ENCODE peak calls at places on chromosomes 16 and 17, in seven cellular contexts. H is cardiac fibroblast; O is NCI-H345; M is effector memory CD4-positive, alpha-beta T cell; I is stimulated activated CD4-positive, alpha-beta T cell treated with anti-CD3 and anti-CD28 coated beads, Interleukin-1b, Interleukin-23, amount 100 ng/mL, for 24 hours; P is A549; S is GF-D8. N is an unnamed sample.

GRCh38 chr16:3789375-3790067 is 72.2 kb upstream of the TRAP1 start:
- DNase-seq in H (no peak), S (peak), P (no peak), I (no peak), O (no peak), M (no peak), N (no peak)

GRCh38 chr16:4314532-4315184 is 1.2 kb upstream of the GLIS2 start:
- DNase-seq in S (no peak), H (peak), O (peak), M (no peak), P (peak), I (no peak), N (peak)

GRCh38 chr17:14107889-14108288 is 38.6 kb downstream of the COX10 start:
- DNase-seq in M (no peak), I (no peak), O (no peak), S (no peak), H (peak), P (no peak), N (peak)

GRCh38 chr17:17849147-17849820 is 12.5 kb upstream of the SREBF1 start:
- DNase-seq in H (peak), S (peak), O (peak), M (peak), P (no peak), I (peak), N (peak)

GRCh38 chr17:68771867-68772515 is 170.8 kb upstream of the FAM20A start:
- DNase-seq in I (no peak), M (no peak), H (peak), S (no peak), P (peak), O (peak), N (peak)

GRCh38 chr16:1097800-1098199 is 1.8 kb upstream of the C1QTNF8 start:
- DNase-seq in H (no peak), P (no peak), I (no peak), M (no peak), O (no peak), S (no peak), N (no peak)

GRCh38 chr17:16417896-16418683 is 2.7 kb downstream of the TRPV2 start:
- DNase-seq in P (no peak), O (no peak), I (no peak), S (no peak), H (no peak), M (no peak), N (no peak)

GRCh38 chr17:40524243-40524965 is 23.0 kb upstream of the TNS4 start:
- DNase-seq in O (no peak), M (no peak), P (no peak), H (no peak), S (no peak), I (no peak), N (no peak)

GRCh38 chr17:27475981-27476895 is 20.0 kb downstream of the KSR1 start:
- DNase-seq in I (no peak), S (no peak), O (no peak), P (no peak), H (no peak), M (no peak), N (no peak)

GRCh38 chr17:61321344-61321743 is 78.3 kb upstream of the TBX2 start:
- DNase-seq in P (no peak), O (no peak), H (no peak), S (no peak), I (no peak), M (no peak), N (no peak)

GRCh38 chr16:11946433-11946832 is 4.6 kb upstream of the NPIPB2 start:
- DNase-seq in I (no peak), H (peak), P (no peak), O (no peak), M (no peak), S (no peak), N (no peak)

GRCh38 chr16:55898592-55898991 is 23.4 kb upstream of the CES5A start:
- DNase-seq in M (no peak), H (no peak), O (no peak), I (no peak), S (no peak), P (no peak), N (no peak)

GRCh38 chr17:80474933-80475915 is 1.2 kb downstream of the NPTX1 start:
- DNase-seq in I (no peak), M (no peak), S (no peak), H (no peak), O (peak), P (peak), N (no peak)

GRCh38 chr16:2767891-2768290 is 9.2 kb downstream of the ELOB start:
- DNase-seq in I (no peak), O (no peak), H (peak), P (no peak), M (no peak), S (no peak), N (no peak)

GRCh38 chr16:85234310-85235235 is 122.3 kb upstream of the CIBAR2 start:
- DNase-seq in H (peak), M (no peak), S (no peak), P (peak), O (no peak), I (no peak), N (peak)

GRCh38 chr16:29757950-29758466 is 12.2 kb upstream of the C16orf54 start:
- DNase-seq in H (peak), M (no peak), O (no peak), I (no peak), P (no peak), S (peak), N (peak)

GRCh38 chr16:48881272-48881671 is 271.3 kb upstream of the N4BP1 start:
- DNase-seq in O (no peak), S (no peak), I (no peak), M (no peak), P (no peak), H (no peak), N (no peak)

GRCh38 chr17:27495460-27495859 is 39.2 kb downstream of the KSR1 start:
- DNase-seq in M (no peak), S (no peak), H (no peak), P (no peak), I (no peak), O (no peak), N (no peak)

GRCh38 chr16:84585886-84586285 is 32.0 kb downstream of the COTL1 start:
- DNase-seq in H (no peak), M (no peak), I (no peak), P (peak), S (no peak), O (no peak), N (peak)

GRCh38 chr16:56880685-56881084 is 15.7 kb downstream of the SLC12A3 start:
- DNase-seq in P (no peak), S (no peak), O (no peak), H (no peak), I (no peak), M (no peak), N (no peak)

GRCh38 chr16:1291576-1291974 is 17.9 kb upstream of the UBE2I start:
- DNase-seq in O (peak), M (no peak), H (no peak), S (no peak), I (no peak), P (no peak), N (no peak)

GRCh38 chr17:57946798-57947358 is 8.3 kb downstream of the CUEDC1 start:
- DNase-seq in I (no peak), M (no peak), O (no peak), H (peak), S (peak), P (peak), N (peak)

GRCh38 chr16:80570106-80570478 is 29.3 kb downstream of the DYNLRB2 start:
- DNase-seq in S (no peak), O (no peak), P (peak), M (no peak), I (no peak), H (peak), N (peak)

GRCh38 chr16:11390573-11391495 is 45.6 kb downstream of the RMI2 start:
- DNase-seq in H (no peak), M (no peak), I (no peak), P (no peak), O (peak), S (no peak), N (no peak)

GRCh38 chr16:81350306-81350615 is 35.5 kb downstream of the GAN start:
- DNase-seq in P (peak), I (no peak), O (no peak), S (no peak), M (no peak), H (peak), N (peak)

GRCh38 chr16:19323596-19323995 is 38.1 kb downstream of the CLEC19A start:
- DNase-seq in O (no peak), S (no peak), P (no peak), M (no peak), I (no peak), H (no peak), N (no peak)

GRCh38 chr17:83062818-83063671 is 16.4 kb upstream of the METRNL start:
- DNase-seq in O (no peak), H (no peak), I (no peak), P (no peak), M (no peak), S (no peak), N (no peak)

GRCh38 chr17:50834126-50834785 is 1.1 kb upstream of the WFIKKN2 start:
- DNase-seq in O (no peak), S (no peak), M (no peak), I (no peak), H (no peak), P (no peak), N (no peak)

GRCh38 chr17:79350516-79350915 is 260.3 kb downstream of the RBFOX3 start:
- DNase-seq in M (no peak), O (no peak), S (no peak), H (no peak), I (no peak), P (no peak), N (no peak)

GRCh38 chr16:27318399-27319256 is 4.9 kb downstream of the IL4R start:
- DNase-seq in M (peak), P (no peak), S (peak), O (no peak), I (peak), H (peak), N (peak)

GRCh38 chr17:72661093-72661944 is 431.2 kb downstream of the SLC39A11 start:
- DNase-seq in P (no peak), H (no peak), O (peak), I (no peak), S (no peak), M (no peak), N (no peak)

N was measured in choroid plexus epithelial cell.